ENCODE peak calls at places on chromosomes 11 and 22, in ten cellular contexts. W is effector memory CD4-positive, alpha-beta T cell; R is HCT116; T is neural progenitor cell; Z is neuronal stem cell; L is heart right ventricle; U is small intestine; M is spleen; I is colonic mucosa; E is testis. N is an unnamed sample.

GRCh38 chr11:12248330-12248729 is 129.0 kb upstream of the PARVA start:
- DNase-seq in R (no peak), Z (no peak), E (peak; percentile 93), W (no peak), I (peak; percentile 94), M (no peak), U (peak; percentile 90), L (peak; percentile 72), T (peak; percentile 29), N (no peak)

GRCh38 chr11:75498556-75499255 is 27.0 kb downstream of the GDPD5 start:
- DNase-seq in I (no peak), U (no peak), Z (no peak), W (no peak), L (no peak), M (no peak), E (no peak), R (no peak), T (no peak), N (no peak)

GRCh38 chr22:23241562-23242472 is 61.5 kb downstream of the BCR start:
- DNase-seq in L (no peak), E (no peak), Z (no peak), I (no peak), R (no peak), M (no peak), W (no peak), T (no peak), U (no peak), N (no peak)

GRCh38 chr11:16857186-16857585 is 118.7 kb downstream of the C11orf58 start:
- DNase-seq in W (no peak), I (no peak), E (peak; percentile 58), M (no peak), Z (no peak), R (no peak), U (no peak), T (no peak), L (peak; percentile 72), N (no peak)

GRCh38 chr22:27996981-27997380 is 77.9 kb upstream of the PITPNB start:
- DNase-seq in W (no peak), E (no peak), Z (no peak), U (no peak), L (no peak), R (no peak), M (peak; percentile 40), T (no peak), I (no peak), N (no peak)

GRCh38 chr11:5618807-5619206 is 6.0 kb upstream of the TRIM34 start:
- DNase-seq in L (no peak), U (no peak), R (no peak), I (no peak), W (no peak), M (no peak), E (no peak), T (no peak), Z (no peak), N (no peak)

GRCh38 chr11:116808262-116809175 is 14.6 kb downstream of the APOA4 start:
- DNase-seq in R (no peak), T (no peak), W (no peak), I (peak; percentile 67), E (no peak), Z (no peak), L (no peak), U (peak; percentile 92), M (no peak), N (no peak)

GRCh38 chr11:45146072-45147016 is at the start of gene PRDM11:
- DNase-seq in T (peak; percentile 77), W (peak; percentile 46), L (peak; percentile 57), R (peak; percentile 18), E (peak; percentile 46), Z (peak; percentile 47), M (peak; percentile 86), I (peak; percentile 46), U (peak; percentile 68), N (no peak)

DNA sequence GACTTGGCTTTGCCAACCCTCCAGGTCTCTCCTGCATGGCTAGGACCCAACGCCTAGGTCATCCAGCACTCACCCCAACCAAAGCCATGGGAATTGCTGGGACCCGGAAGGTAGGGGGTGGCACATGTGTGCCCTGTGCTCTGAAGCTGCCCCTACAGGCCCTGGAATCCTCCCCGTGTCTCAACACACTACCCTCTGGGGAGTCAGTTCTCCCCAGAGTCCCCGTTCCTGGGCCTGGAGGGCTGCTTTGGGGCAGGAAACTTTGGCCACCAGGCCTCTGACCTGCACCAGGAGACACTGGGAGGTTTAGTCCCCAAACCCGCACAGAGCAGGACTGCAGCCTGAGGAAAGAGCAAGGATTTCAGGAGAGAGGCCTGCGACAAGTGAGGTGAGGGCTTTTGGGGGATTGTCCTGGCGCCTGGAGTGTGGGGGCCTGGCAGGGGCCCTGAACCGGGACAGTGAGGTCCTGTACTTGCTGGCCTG is 495 bp upstream of the IFITM1 start:
- DNase-seq in I (no peak), L (no peak), R (no peak), M (peak; percentile 81), T (no peak), W (no peak), E (no peak), Z (no peak), U (no peak), N (no peak)
- H3K27me3 ChIP-seq in I (no peaks in the 10 kb centered on the region), L (peaks cover 11% of the 10 kb centered on the region), R (no peaks in the 10 kb centered on the region), M (no peaks in the 10 kb centered on the region), T (peaks cover 50% of the 10 kb centered on the region), W (no peaks in the 10 kb centered on the region), E (no peaks in the 10 kb centered on the region), Z (no peaks in the 10 kb centered on the region), U (no peaks in the 10 kb centered on the region), N (no peaks in the 10 kb centered on the region)

GRCh38 chr11:61905801-61906521 is 11.4 kb downstream of the RAB3IL1 start:
- DNase-seq in I (no peak), L (no peak), T (no peak), U (no peak), E (no peak), M (no peak), Z (no peak), W (no peak), R (no peak), N (no peak)

GRCh38 chr11:61905067-61905696 is 12.2 kb downstream of the RAB3IL1 start:
- DNase-seq in E (no peak), Z (no peak), I (no peak), T (no peak), L (no peak), R (no peak), U (no peak), M (no peak), W (no peak), N (no peak)

GRCh38 chr11:61903845-61904244 is 12.5 kb upstream of the FADS3 start:
- DNase-seq in M (no peak), Z (no peak), L (no peak), R (no peak), W (no peak), I (no peak), T (no peak), E (no peak), U (no peak), N (no peak)

GRCh38 chr11:61906522-61906909 is 10.8 kb downstream of the RAB3IL1 start:
- DNase-seq in E (no peak), L (no peak), W (no peak), Z (no peak), U (no peak), R (no peak), T (no peak), M (no peak), I (no peak), N (no peak)

DNA sequence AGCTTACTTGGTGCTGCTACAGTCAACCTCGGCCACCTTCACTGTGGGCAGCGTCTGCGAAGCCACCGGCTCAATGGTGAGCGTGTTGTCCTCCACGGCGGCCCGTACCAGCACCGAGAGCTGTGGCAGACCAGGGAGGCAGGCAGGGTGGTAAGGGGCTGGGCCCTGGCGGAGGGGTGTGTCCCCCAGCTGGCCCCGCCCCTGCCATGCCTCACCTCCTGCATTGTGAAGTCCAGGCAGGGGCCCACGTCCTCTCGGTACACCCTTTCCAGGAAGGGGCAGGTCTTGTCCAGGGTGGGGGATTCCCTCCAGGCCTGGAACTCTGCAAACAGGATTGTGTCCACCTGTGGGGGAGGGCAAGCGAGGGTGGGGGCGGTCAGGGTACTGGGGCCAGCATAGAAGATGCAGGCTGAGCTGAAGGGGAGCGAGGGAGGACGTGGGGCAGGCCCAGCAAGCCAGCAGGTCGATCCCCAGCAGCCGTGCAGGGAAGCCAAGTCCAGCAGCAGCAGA is 12.8 kb downstream of the RAB3IL1 start:
- DNase-seq in T (peak; percentile 83), M (no peak), U (peak; percentile 36), L (no peak), W (no peak), R (no peak), I (no peak), E (no peak), Z (no peak), N (no peak)
- H3K36me3 ChIP-seq in T (no peaks in the 10 kb centered on the region), M (peaks cover 7% of the 10 kb centered on the region), U (no peaks in the 10 kb centered on the region), L (peaks cover 71% of the 10 kb centered on the region), W (no peaks in the 10 kb centered on the region), R (peaks cover 3% of the 10 kb centered on the region), I (no peaks in the 10 kb centered on the region), E (no peaks in the 10 kb centered on the region), Z (no peaks in the 10 kb centered on the region), N (no peaks in the 10 kb centered on the region)

GRCh38 chr11:3189193-3189843 is 24.2 kb upstream of the OSBPL5 start:
- DNase-seq in M (no peak), R (no peak), L (no peak), T (peak; percentile 73), Z (no peak), W (no peak), I (no peak), U (no peak), E (no peak), N (no peak)

GRCh38 chr11:3190600-3190999 is 25.5 kb upstream of the OSBPL5 start:
- DNase-seq in L (no peak), R (no peak), W (no peak), I (no peak), T (no peak), Z (no peak), E (no peak), U (no peak), M (no peak), N (no peak)

GRCh38 chr11:3188496-3189192 is 23.5 kb upstream of the OSBPL5 start:
- DNase-seq in L (no peak), T (no peak), R (no peak), I (no peak), W (no peak), U (no peak), Z (no peak), M (no peak), E (no peak), N (no peak)

GRCh38 chr11:3191586-3192324 is 26.6 kb upstream of the OSBPL5 start:
- DNase-seq in E (no peak), Z (no peak), L (no peak), T (no peak), M (peak; percentile 51), U (no peak), R (no peak), I (no peak), W (no peak), N (no peak)

DNA sequence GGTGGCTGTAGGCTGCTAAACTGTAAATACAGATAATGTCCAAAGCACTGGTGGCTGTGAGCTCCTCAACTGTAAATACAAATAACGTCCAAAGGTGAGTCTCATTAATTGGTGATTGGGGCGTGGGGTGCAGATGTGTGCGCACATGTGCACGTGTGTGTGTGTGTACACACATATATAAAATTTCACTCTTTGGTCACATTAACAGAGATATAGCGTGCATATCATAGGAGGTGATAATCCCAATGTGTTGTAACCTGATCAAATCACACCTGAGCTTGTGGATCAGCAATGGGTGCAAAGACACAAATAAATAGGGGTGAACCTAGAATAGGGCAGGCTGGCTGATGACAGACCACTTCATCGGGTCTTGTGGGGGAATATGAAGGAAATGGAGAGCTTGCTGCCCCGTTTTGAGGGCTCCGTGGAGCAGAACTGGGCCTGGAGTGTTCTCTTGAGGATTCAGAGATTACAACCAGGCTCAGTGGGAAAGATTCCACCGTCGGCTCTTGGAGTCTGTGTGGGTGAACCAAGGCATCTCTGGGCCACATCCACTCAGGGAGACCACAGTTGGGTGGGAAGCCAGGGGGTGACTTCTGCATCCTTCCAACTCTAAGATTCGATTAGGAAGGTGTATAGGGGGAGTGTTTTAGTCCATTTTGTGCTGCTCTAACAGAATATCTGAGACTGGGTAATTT is 24.9 kb upstream of the OSBPL5 start:
- DNase-seq in T (no peak), L (no peak), R (no peak), I (no peak), E (no peak), Z (no peak), M (peak; percentile 43), U (no peak), W (no peak), N (no peak)
- H3K27me3 ChIP-seq in T (no peaks in the 10 kb centered on the region), L (no peaks in the 10 kb centered on the region), R (no peaks in the 10 kb centered on the region), I (no peaks in the 10 kb centered on the region), E (no peaks in the 10 kb centered on the region), Z (peaks cover 11% of the 10 kb centered on the region), M (no peaks in the 10 kb centered on the region), U (no peaks in the 10 kb centered on the region), W (no peaks in the 10 kb centered on the region), N (no peaks in the 10 kb centered on the region)

GRCh38 chr22:20056696-20057386 is 23.2 kb upstream of the DGCR8 start:
- DNase-seq in L (no peak), W (no peak), I (no peak), T (no peak), M (no peak), U (no peak), E (no peak), Z (no peak), R (no peak), N (no peak)
- H3K36me3 ChIP-seq in L (peaks cover 93% of the 10 kb centered on the region), W (peaks cover 56% of the 10 kb centered on the region), I (peaks cover 7% of the 10 kb centered on the region), T (no peaks in the 10 kb centered on the region), M (peaks cover 59% of the 10 kb centered on the region), U (peaks cover 6% of the 10 kb centered on the region), E (no peaks in the 10 kb centered on the region), Z (peaks cover 6% of the 10 kb centered on the region), R (no peaks in the 10 kb centered on the region), N (peaks cover 87% of the 10 kb centered on the region)